ENCODE peak calls at places on chromosomes 6 and 20, in four cellular contexts. One of them, this sample, is unnamed.

GRCh38 chr6:118464620-118465019 is 83.5 kb upstream of the PLN start:
- DNase-seq in OCI-LY7: no peak
- DNase-seq in left lung: no peak
- DNase-seq in right atrium auricular region: no peak
- DNase-seq in this sample: no peak

GRCh38 chr6:136669299-136669699 is 119.1 kb upstream of the MAP7 start:
- DNase-seq in OCI-LY7: no peak
- DNase-seq in right atrium auricular region: no peak
- DNase-seq in left lung: no peak
- DNase-seq in this sample: no peak

GRCh38 chr6:53359843-53360834 is 11.4 kb upstream of the ELOVL5 start:
- DNase-seq in left lung: no peak
- DNase-seq in OCI-LY7: peak; percentile 38
- DNase-seq in right atrium auricular region: no peak
- DNase-seq in this sample: no peak

GRCh38 chr20:47054945-47055344 is 160.3 kb downstream of the EYA2 start:
- DNase-seq in right atrium auricular region: no peak
- DNase-seq in left lung: no peak
- DNase-seq in OCI-LY7: peak; percentile 16
- DNase-seq in this sample: no peak

GRCh38 chr20:41654292-41654691 is 36.1 kb upstream of the CHD6 start:
- DNase-seq in right atrium auricular region: no peak
- DNase-seq in left lung: no peak
- DNase-seq in OCI-LY7: no peak
- DNase-seq in this sample: no peak

GRCh38 chr20:24692429-24693190 is 223.2 kb downstream of the SYNDIG1 start:
- DNase-seq in right atrium auricular region: peak; percentile 30
- DNase-seq in OCI-LY7: no peak
- DNase-seq in left lung: peak; percentile 26
- DNase-seq in this sample: peak; percentile 5

GRCh38 chr20:45934046-45934586 is 367 bp upstream of the PCIF1 start:
- DNase-seq in left lung: peak; percentile 73
- DNase-seq in right atrium auricular region: no peak
- DNase-seq in OCI-LY7: peak; percentile 76
- DNase-seq in this sample: peak; percentile 16

GRCh38 chr6:10446548-10446947 is 31.7 kb upstream of the TFAP2A start:
- DNase-seq in left lung: no peak
- DNase-seq in OCI-LY7: no peak
- DNase-seq in right atrium auricular region: no peak
- DNase-seq in this sample: no peak

GRCh38 chr20:59802018-59802417 is 131.4 kb downstream of the SYCP2 start:
- DNase-seq in right atrium auricular region: no peak
- DNase-seq in left lung: no peak
- DNase-seq in OCI-LY7: no peak
- DNase-seq in this sample: no peak

GRCh38 chr6:116447052-116447451 is 14.1 kb upstream of the CALHM6 start:
- DNase-seq in left lung: no peak
- DNase-seq in OCI-LY7: no peak
- DNase-seq in right atrium auricular region: no peak
- DNase-seq in this sample: no peak

GRCh38 chr6:15977050-15977449 is 151.8 kb upstream of the MYLIP start:
- DNase-seq in right atrium auricular region: no peak
- DNase-seq in left lung: no peak
- DNase-seq in OCI-LY7: no peak
- DNase-seq in this sample: no peak

GRCh38 chr20:9035129-9035528 is 33.8 kb upstream of the PLCB4 start:
- DNase-seq in left lung: no peak
- DNase-seq in right atrium auricular region: no peak
- DNase-seq in OCI-LY7: no peak
- DNase-seq in this sample: no peak

GRCh38 chr20:48694466-48694865 is 133.3 kb downstream of the PREX1 start:
- DNase-seq in left lung: no peak
- DNase-seq in right atrium auricular region: no peak
- DNase-seq in OCI-LY7: no peak
- DNase-seq in this sample: no peak

GRCh38 chr6:150761771-150762170 is 103.7 kb upstream of the MTHFD1L start:
- DNase-seq in left lung: no peak
- DNase-seq in OCI-LY7: no peak
- DNase-seq in right atrium auricular region: no peak
- DNase-seq in this sample: no peak

GRCh38 chr20:17657079-17657825 is 24.8 kb downstream of the RRBP1 start:
- DNase-seq in right atrium auricular region: no peak
- DNase-seq in left lung: no peak
- DNase-seq in OCI-LY7: no peak
- DNase-seq in this sample: no peak

GRCh38 chr6:33313105-33313708 is 671 bp downstream of the TAPBP start:
- DNase-seq in right atrium auricular region: peak; percentile 73
- DNase-seq in OCI-LY7: peak; percentile 76
- DNase-seq in left lung: peak; percentile 61
- DNase-seq in this sample: peak; percentile 45

DNA sequence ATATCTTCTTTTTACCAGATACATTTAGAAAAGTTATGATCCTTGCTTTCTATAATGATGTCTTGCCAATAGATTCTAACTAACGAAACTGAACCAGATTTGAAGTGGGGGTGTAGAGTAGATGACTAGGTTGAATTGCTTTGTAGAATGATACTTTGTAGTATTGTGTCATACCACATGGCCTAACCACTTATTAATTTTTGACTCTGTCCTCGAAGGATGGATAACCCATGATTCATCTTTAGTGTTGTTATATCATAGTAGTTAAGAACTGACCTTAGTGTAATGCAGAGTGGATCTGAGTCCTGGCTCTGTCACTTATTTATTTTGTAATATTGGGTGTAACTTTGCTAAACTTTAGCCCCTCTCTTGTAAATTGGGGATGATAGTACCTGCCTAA is 4.5 kb downstream of the PHF3 start:
- DNase-seq in OCI-LY7: no peak
- DNase-seq in left lung: no peak
- DNase-seq in right atrium auricular region: no peak
- DNase-seq in this sample: no peak
- H3K4me3 ChIP-seq in OCI-LY7: peak overlapping the region; percentile 18
- H3K4me3 ChIP-seq in left lung: no peak overlapping the region
- H3K4me3 ChIP-seq in right atrium auricular region: no peak overlapping the region
- H3K4me3 ChIP-seq in this sample: no peak overlapping the region

GRCh38 chr6:121994936-121995335 is 404.5 kb upstream of the HSF2 start:
- DNase-seq in OCI-LY7: no peak
- DNase-seq in right atrium auricular region: no peak
- DNase-seq in left lung: no peak
- DNase-seq in this sample: no peak

GRCh38 chr6:121998631-121999030 is 400.8 kb upstream of the HSF2 start:
- DNase-seq in OCI-LY7: no peak
- DNase-seq in left lung: no peak
- DNase-seq in right atrium auricular region: no peak
- DNase-seq in this sample: no peak

DNA sequence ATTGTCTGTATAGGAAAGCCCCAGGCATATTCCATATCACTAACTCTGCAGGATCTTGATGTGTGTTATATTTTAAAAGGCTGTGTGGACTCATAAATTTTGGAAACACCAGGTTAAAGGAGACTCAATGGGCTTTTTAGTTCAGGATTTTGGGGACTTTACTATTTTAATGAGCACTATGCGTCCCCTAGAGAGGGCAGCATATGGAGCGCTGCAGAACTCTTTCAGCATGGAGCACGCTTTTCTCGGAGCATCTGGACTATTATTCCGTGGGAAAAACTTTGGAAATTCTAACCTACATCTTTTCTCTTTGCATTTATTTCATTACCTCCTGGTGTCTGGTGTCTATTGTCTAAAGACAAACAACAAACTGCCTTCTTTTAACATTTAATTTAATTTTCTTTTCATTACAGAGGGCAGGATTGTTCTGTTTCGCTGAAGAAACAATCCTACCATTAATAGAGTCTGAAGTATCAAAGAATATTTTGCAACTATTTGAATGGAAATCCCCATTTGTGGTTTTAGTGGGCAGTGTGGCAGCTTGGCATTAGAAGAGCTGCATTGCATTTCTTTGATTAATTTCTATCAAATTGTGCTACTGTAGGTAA is 399.9 kb upstream of the HSF2 start:
- DNase-seq in OCI-LY7: no peak
- DNase-seq in right atrium auricular region: no peak
- DNase-seq in left lung: no peak
- DNase-seq in this sample: no peak
- H3K4me1 ChIP-seq in OCI-LY7: no peaks in the 10 kb centered on the region
- H3K4me1 ChIP-seq in right atrium auricular region: no peaks in the 10 kb centered on the region
- H3K4me1 ChIP-seq in left lung: no peaks in the 10 kb centered on the region
- H3K4me1 ChIP-seq in this sample: no peaks in the 10 kb centered on the region

GRCh38 chr6:29559524-29560287 is at the start of gene UBD:
- DNase-seq in OCI-LY7: no peak
- DNase-seq in right atrium auricular region: no peak
- DNase-seq in left lung: no peak
- DNase-seq in this sample: no peak
- H3K4me3 ChIP-seq in OCI-LY7: no peak within 1 kb of the TSS
- H3K4me3 ChIP-seq in right atrium auricular region: no peak within 1 kb of the TSS
- H3K4me3 ChIP-seq in left lung: no peak within 1 kb of the TSS
- H3K4me3 ChIP-seq in this sample: no peak within 1 kb of the TSS

GRCh38 chr20:62807444-62808210 is 3.0 kb downstream of the OGFR start:
- DNase-seq in OCI-LY7: no peak
- DNase-seq in right atrium auricular region: no peak
- DNase-seq in left lung: no peak
- DNase-seq in this sample: no peak
- H3K4me1 ChIP-seq in OCI-LY7: peaks cover 35% of the 10 kb centered on the region
- H3K4me1 ChIP-seq in right atrium auricular region: no peaks in the 10 kb centered on the region
- H3K4me1 ChIP-seq in left lung: peaks cover 17% of the 10 kb centered on the region
- H3K4me1 ChIP-seq in this sample: peaks cover 37% of the 10 kb centered on the region

GRCh38 chr6:137909533-137909932 is 42.5 kb downstream of the TNFAIP3 start:
- DNase-seq in left lung: no peak
- DNase-seq in right atrium auricular region: no peak
- DNase-seq in OCI-LY7: no peak
- DNase-seq in this sample: no peak
- H3K4me3 ChIP-seq in left lung: no peak overlapping the region
- H3K4me3 ChIP-seq in right atrium auricular region: no peak overlapping the region
- H3K4me3 ChIP-seq in OCI-LY7: no peak overlapping the region
- H3K4me3 ChIP-seq in this sample: no peak overlapping the region

GRCh38 chr20:31418307-31418706 is 12.3 kb upstream of the DEFB121 start:
- DNase-seq in OCI-LY7: no peak
- DNase-seq in left lung: no peak
- DNase-seq in right atrium auricular region: no peak
- DNase-seq in this sample: no peak
- H3K4me1 ChIP-seq in OCI-LY7: no peaks in the 10 kb centered on the region
- H3K4me1 ChIP-seq in left lung: no peaks in the 10 kb centered on the region
- H3K4me1 ChIP-seq in right atrium auricular region: no peaks in the 10 kb centered on the region
- H3K4me1 ChIP-seq in this sample: no peaks in the 10 kb centered on the region

DNA sequence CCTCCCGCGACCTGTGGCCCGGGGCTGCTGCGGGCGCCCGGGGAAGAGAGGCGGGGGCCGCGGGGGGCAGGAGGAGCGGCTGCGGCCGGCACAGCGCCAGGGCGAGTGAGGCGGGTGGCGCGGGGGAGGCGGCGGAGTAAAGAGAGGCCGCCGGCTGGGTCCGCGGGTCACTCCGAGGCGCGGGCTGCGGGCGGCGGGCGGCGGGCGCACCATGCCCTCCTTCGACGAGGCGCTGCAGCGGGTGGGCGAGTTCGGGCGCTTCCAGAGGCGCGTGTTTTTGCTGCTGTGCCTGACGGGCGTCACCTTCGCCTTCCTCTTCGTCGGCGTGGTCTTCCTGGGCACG is at the start of gene SLC22A3:
- DNase-seq in right atrium auricular region: no peak
- DNase-seq in OCI-LY7: no peak
- DNase-seq in left lung: no peak
- DNase-seq in this sample: no peak
- H3K4me3 ChIP-seq in right atrium auricular region: peak within 1 kb of the TSS; percentile 51
- H3K4me3 ChIP-seq in OCI-LY7: no peak within 1 kb of the TSS
- H3K4me3 ChIP-seq in left lung: peak within 1 kb of the TSS; percentile 32
- H3K4me3 ChIP-seq in this sample: no peak within 1 kb of the TSS

GRCh38 chr6:105804000-105804399 is 282.1 kb upstream of the PRDM1 start:
- DNase-seq in OCI-LY7: no peak
- DNase-seq in left lung: no peak
- DNase-seq in right atrium auricular region: no peak
- DNase-seq in this sample: no peak
- H3K4me1 ChIP-seq in OCI-LY7: no peaks in the 10 kb centered on the region
- H3K4me1 ChIP-seq in left lung: no peaks in the 10 kb centered on the region
- H3K4me1 ChIP-seq in right atrium auricular region: no peaks in the 10 kb centered on the region
- H3K4me1 ChIP-seq in this sample: no peaks in the 10 kb centered on the region

GRCh38 chr6:140824595-140824994 is 1308.1 kb upstream of the GJE1 start:
- DNase-seq in left lung: no peak
- DNase-seq in OCI-LY7: no peak
- DNase-seq in right atrium auricular region: no peak
- DNase-seq in this sample: no peak

GRCh38 chr6:140827593-140827992 is 1305.1 kb upstream of the GJE1 start:
- DNase-seq in right atrium auricular region: no peak
- DNase-seq in OCI-LY7: no peak
- DNase-seq in left lung: no peak
- DNase-seq in this sample: no peak

GRCh38 chr6:140833396-140833795 is 1299.3 kb upstream of the GJE1 start:
- DNase-seq in left lung: no peak
- DNase-seq in OCI-LY7: no peak
- DNase-seq in right atrium auricular region: no peak
- DNase-seq in this sample: no peak

GRCh38 chr6:140828833-140829232 is 1303.9 kb upstream of the GJE1 start:
- DNase-seq in left lung: no peak
- DNase-seq in OCI-LY7: no peak
- DNase-seq in right atrium auricular region: no peak
- DNase-seq in this sample: no peak
- H3K4me3 ChIP-seq in left lung: no peak overlapping the region
- H3K4me3 ChIP-seq in OCI-LY7: no peak overlapping the region
- H3K4me3 ChIP-seq in right atrium auricular region: no peak overlapping the region
- H3K4me3 ChIP-seq in this sample: no peak overlapping the region

This sample was measured in CD8-positive, alpha-beta T cell.